ENCODE peak calls at places on chromosomes 4 and X, in six cellular contexts. One of them, this sample, is unnamed.

GRCh38 chrX:44264936-44265335 is 78.5 kb downstream of the EFHC2 start:
- DNase-seq in H9: no peak
- DNase-seq in B cell: no peak
- DNase-seq in activated CD8-positive, alpha-beta T cell treated with anti-CD3 and anti-CD28 coated beads for 36 hours: no peak
- DNase-seq in NCI-H2081: no peak
- DNase-seq in iris pigment epithelial cell: no peak
- DNase-seq in this sample: no peak

GRCh38 chrX:10098235-10098819 is 58.4 kb upstream of the CLCN4 start:
- DNase-seq in NCI-H2081: no peak
- DNase-seq in H9: no peak
- DNase-seq in B cell: peak; percentile 61
- DNase-seq in activated CD8-positive, alpha-beta T cell treated with anti-CD3 and anti-CD28 coated beads for 36 hours: peak; percentile 79
- DNase-seq in iris pigment epithelial cell: no peak
- DNase-seq in this sample: no peak

GRCh38 chr4:3807861-3808521 is 41.8 kb downstream of the ADRA2C start:
- DNase-seq in H9: no peak
- DNase-seq in iris pigment epithelial cell: no peak
- DNase-seq in B cell: no peak
- DNase-seq in NCI-H2081: no peak
- DNase-seq in activated CD8-positive, alpha-beta T cell treated with anti-CD3 and anti-CD28 coated beads for 36 hours: no peak
- DNase-seq in this sample: no peak

GRCh38 chr4:24771241-24771640 is 24.1 kb upstream of the SOD3 start:
- DNase-seq in NCI-H2081: no peak
- DNase-seq in activated CD8-positive, alpha-beta T cell treated with anti-CD3 and anti-CD28 coated beads for 36 hours: no peak
- DNase-seq in H9: no peak
- DNase-seq in iris pigment epithelial cell: no peak
- DNase-seq in B cell: no peak
- DNase-seq in this sample: no peak

GRCh38 chr4:86356831-86357230 is 3.0 kb downstream of the MAPK10 start:
- DNase-seq in H9: no peak
- DNase-seq in activated CD8-positive, alpha-beta T cell treated with anti-CD3 and anti-CD28 coated beads for 36 hours: no peak
- DNase-seq in NCI-H2081: no peak
- DNase-seq in B cell: no peak
- DNase-seq in iris pigment epithelial cell: no peak
- DNase-seq in this sample: no peak

GRCh38 chr4:37132351-37132989 is 112.1 kb upstream of the NWD2 start:
- DNase-seq in NCI-H2081: no peak
- DNase-seq in activated CD8-positive, alpha-beta T cell treated with anti-CD3 and anti-CD28 coated beads for 36 hours: no peak
- DNase-seq in B cell: no peak
- DNase-seq in H9: no peak
- DNase-seq in iris pigment epithelial cell: no peak
- DNase-seq in this sample: no peak

GRCh38 chr4:71107732-71108131 is 114.3 kb downstream of the DCK start:
- DNase-seq in B cell: no peak
- DNase-seq in iris pigment epithelial cell: no peak
- DNase-seq in NCI-H2081: no peak
- DNase-seq in activated CD8-positive, alpha-beta T cell treated with anti-CD3 and anti-CD28 coated beads for 36 hours: no peak
- DNase-seq in H9: no peak
- DNase-seq in this sample: no peak

GRCh38 chrX:16567681-16568080 is 82.3 kb upstream of the S100G start:
- DNase-seq in activated CD8-positive, alpha-beta T cell treated with anti-CD3 and anti-CD28 coated beads for 36 hours: no peak
- DNase-seq in NCI-H2081: no peak
- DNase-seq in H9: no peak
- DNase-seq in iris pigment epithelial cell: no peak
- DNase-seq in B cell: no peak
- DNase-seq in this sample: no peak

GRCh38 chr4:22115262-22115661 is 166.7 kb upstream of the KCNIP4 start:
- DNase-seq in iris pigment epithelial cell: no peak
- DNase-seq in H9: no peak
- DNase-seq in activated CD8-positive, alpha-beta T cell treated with anti-CD3 and anti-CD28 coated beads for 36 hours: no peak
- DNase-seq in B cell: no peak
- DNase-seq in NCI-H2081: no peak
- DNase-seq in this sample: peak; percentile 8

GRCh38 chr4:69568787-69569186 is 70.7 kb downstream of the UGT2A2 start:
- DNase-seq in H9: no peak
- DNase-seq in B cell: no peak
- DNase-seq in NCI-H2081: no peak
- DNase-seq in iris pigment epithelial cell: no peak
- DNase-seq in activated CD8-positive, alpha-beta T cell treated with anti-CD3 and anti-CD28 coated beads for 36 hours: no peak
- DNase-seq in this sample: no peak

GRCh38 chrX:102840871-102841705 is 96.0 kb upstream of the RAB40AL start:
- DNase-seq in H9: no peak
- DNase-seq in activated CD8-positive, alpha-beta T cell treated with anti-CD3 and anti-CD28 coated beads for 36 hours: no peak
- DNase-seq in B cell: no peak
- DNase-seq in iris pigment epithelial cell: peak; percentile 33
- DNase-seq in NCI-H2081: no peak
- DNase-seq in this sample: no peak

GRCh38 chr4:17276821-17277220 is 235.1 kb downstream of the QDPR start:
- DNase-seq in NCI-H2081: no peak
- DNase-seq in activated CD8-positive, alpha-beta T cell treated with anti-CD3 and anti-CD28 coated beads for 36 hours: no peak
- DNase-seq in iris pigment epithelial cell: peak; percentile 54
- DNase-seq in H9: no peak
- DNase-seq in B cell: no peak
- DNase-seq in this sample: no peak

GRCh38 chr4:151227731-151228130 is 49.2 kb upstream of the PRSS48 start:
- DNase-seq in NCI-H2081: no peak
- DNase-seq in H9: no peak
- DNase-seq in B cell: no peak
- DNase-seq in iris pigment epithelial cell: peak; percentile 97
- DNase-seq in activated CD8-positive, alpha-beta T cell treated with anti-CD3 and anti-CD28 coated beads for 36 hours: no peak
- DNase-seq in this sample: no peak

GRCh38 chrX:101411984-101412383 is 4.0 kb downstream of the HNRNPH2 start:
- DNase-seq in iris pigment epithelial cell: no peak
- DNase-seq in NCI-H2081: no peak
- DNase-seq in B cell: no peak
- DNase-seq in H9: no peak
- DNase-seq in activated CD8-positive, alpha-beta T cell treated with anti-CD3 and anti-CD28 coated beads for 36 hours: no peak
- DNase-seq in this sample: no peak

GRCh38 chr4:85084371-85085170 is 118.1 kb upstream of the WDFY3 start:
- DNase-seq in iris pigment epithelial cell: peak; percentile 83
- DNase-seq in B cell: peak; percentile 9
- DNase-seq in H9: no peak
- DNase-seq in activated CD8-positive, alpha-beta T cell treated with anti-CD3 and anti-CD28 coated beads for 36 hours: peak; percentile 30
- DNase-seq in NCI-H2081: peak; percentile 47
- DNase-seq in this sample: peak; percentile 16

GRCh38 chr4:6271701-6272465 is 2.2 kb downstream of the WFS1 start:
- DNase-seq in activated CD8-positive, alpha-beta T cell treated with anti-CD3 and anti-CD28 coated beads for 36 hours: no peak
- DNase-seq in H9: no peak
- DNase-seq in NCI-H2081: no peak
- DNase-seq in iris pigment epithelial cell: no peak
- DNase-seq in B cell: no peak
- DNase-seq in this sample: no peak

GRCh38 chr4:174241162-174241561 is 42.3 kb downstream of the FBXO8 start:
- DNase-seq in B cell: no peak
- DNase-seq in activated CD8-positive, alpha-beta T cell treated with anti-CD3 and anti-CD28 coated beads for 36 hours: no peak
- DNase-seq in H9: no peak
- DNase-seq in iris pigment epithelial cell: no peak
- DNase-seq in NCI-H2081: no peak
- DNase-seq in this sample: no peak

This sample was measured in GM06990.